ENCODE peak calls at places on chromosomes 7 and 10, in nine cellular contexts. F is osteoblast, I is transverse colon, C is body of pancreas, D is endodermal cell, W is A549, G is RWPE1, Y is dorsolateral prefrontal cortex, N is lower lobe of right lung. X is an unnamed sample.

GRCh38 chr7:27532256-27532783 is 130.4 kb downstream of the HIBADH start:
- DNase-seq in G (no peak), F (no peak), N (no peak), Y (no peak), W (no peak), D (no peak), C (no peak), I (no peak), X (no peak)

GRCh38 chr7:46178685-46179084 is 257.6 kb upstream of the IGFBP3 start:
- DNase-seq in F (no peak), N (no peak), D (no peak), W (no peak), I (no peak), Y (no peak), C (no peak), G (no peak), X (no peak)

GRCh38 chr7:64686493-64687184 is 20.7 kb downstream of the ZNF107 start:
- DNase-seq in F (no peak), C (no peak), W (no peak), I (peak), Y (no peak), D (no peak), N (no peak), G (peak), X (no peak)

GRCh38 chr7:133230591-133231194 is 22.2 kb upstream of the EXOC4 start:
- DNase-seq in F (no peak), N (no peak), W (peak), G (no peak), Y (peak), I (peak), C (peak), D (peak), X (peak)

GRCh38 chr10:70268376-70268775 is 15.4 kb downstream of the NPFFR1 start:
- DNase-seq in C (no peak), I (no peak), F (no peak), D (no peak), W (no peak), N (no peak), Y (no peak), G (no peak), X (no peak)

GRCh38 chr7:93178213-93178612 is 30.0 kb upstream of the SAMD9L start:
- DNase-seq in N (no peak), F (peak), Y (no peak), D (no peak), I (no peak), W (peak), G (peak), C (no peak), X (no peak)

GRCh38 chr7:133602291-133602690 is 349.4 kb downstream of the EXOC4 start:
- DNase-seq in N (no peak), Y (peak), G (no peak), D (no peak), I (no peak), W (no peak), F (no peak), C (peak), X (no peak)

GRCh38 chr10:125064681-125065492 is 95.5 kb downstream of the CTBP2 start:
- DNase-seq in I (no peak), F (peak), C (peak), N (no peak), G (peak), D (no peak), Y (no peak), W (no peak), X (no peak)

GRCh38 chr10:4477664-4478063 is 348.3 kb upstream of the AKR1E2 start:
- DNase-seq in N (no peak), D (no peak), G (no peak), C (no peak), Y (no peak), I (no peak), W (no peak), F (no peak), X (no peak)
- H3K27ac ChIP-seq in N (no peak), D (no peak), G (no peak), C (no peak), Y (no peak), I (no peak), W (no peak), F (no peak), X (no peak)

GRCh38 chr10:10745281-10745680 is 272.4 kb upstream of the CELF2 start:
- DNase-seq in W (no peak), N (no peak), I (no peak), C (no peak), F (no peak), Y (no peak), G (no peak), D (peak), X (no peak)
- H3K27ac ChIP-seq in W (no peak), N (no peak), I (no peak), C (no peak), F (no peak), Y (no peak), G (no peak), D (no peak), X (no peak)

GRCh38 chr10:85851300-85851699 is 515.3 kb downstream of the GRID1 start:
- DNase-seq in C (no peak), G (peak), F (no peak), N (no peak), D (no peak), W (peak), I (no peak), Y (no peak), X (no peak)
- H3K27ac ChIP-seq in C (no peak), G (no peak), F (no peak), N (no peak), D (no peak), W (no peak), I (no peak), Y (no peak), X (no peak)

DNA sequence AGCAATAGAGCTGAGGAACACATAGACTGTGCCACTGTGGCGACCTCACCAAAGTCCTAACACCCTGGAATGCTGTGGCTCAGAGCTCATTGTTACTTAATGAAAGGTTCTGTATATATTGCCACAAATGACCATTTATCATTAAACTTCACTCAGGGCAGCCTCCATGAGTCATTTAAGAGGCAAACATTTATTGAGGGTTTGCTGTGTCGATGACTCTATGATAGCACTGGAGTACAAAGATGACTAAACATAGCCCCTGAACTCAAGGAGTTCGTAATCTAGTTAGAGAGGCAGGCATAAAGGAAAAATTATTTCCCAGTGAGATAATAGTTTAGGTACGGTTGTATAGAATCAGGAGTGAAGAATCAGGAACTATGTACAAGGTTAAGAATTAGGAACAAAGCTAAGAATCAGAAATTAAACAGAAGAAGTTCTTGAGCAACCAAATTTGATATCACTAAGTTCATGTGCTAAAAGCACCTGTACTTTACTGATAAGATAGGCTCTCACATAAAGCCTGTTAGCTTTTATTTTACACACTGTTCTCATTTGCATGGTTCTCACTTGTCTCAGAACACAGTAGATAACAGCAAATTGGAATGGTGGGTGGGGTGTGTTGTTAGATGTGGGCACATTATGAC is 7.9 kb downstream of the ENTPD7 start:
- DNase-seq in F (peak), D (no peak), Y (no peak), I (no peak), C (peak), N (no peak), G (peak), W (peak), X (no peak)
- H3K27ac ChIP-seq in F (peak), D (no peak), Y (no peak), I (no peak), C (peak), N (no peak), G (no peak), W (no peak), X (no peak)

DNA sequence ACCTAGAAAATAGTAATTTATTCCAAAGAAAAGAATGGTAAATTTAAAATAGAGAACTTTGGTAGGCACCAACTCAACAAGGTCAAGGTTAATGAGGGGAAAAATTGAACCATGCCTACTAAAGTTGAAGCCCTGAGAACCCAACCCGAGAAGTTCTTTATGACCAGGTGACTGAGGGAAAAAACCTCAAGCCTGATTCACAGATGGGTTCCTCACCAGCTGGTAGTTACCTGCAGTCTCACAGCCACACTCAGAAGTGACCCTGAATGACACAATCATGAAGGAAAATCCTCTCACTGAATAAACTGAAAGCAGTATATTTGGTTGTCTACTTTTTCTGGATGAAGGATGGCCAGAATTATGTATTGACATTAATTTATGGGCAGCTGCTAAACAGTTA is 7.0 kb downstream of the C10orf67 start:
- DNase-seq in W (no peak), G (no peak), Y (no peak), D (no peak), C (no peak), F (no peak), I (no peak), N (no peak), X (no peak)
- H3K27ac ChIP-seq in W (no peak), G (no peak), Y (no peak), D (no peak), C (no peak), F (no peak), I (no peak), N (no peak), X (no peak)

GRCh38 chr10:126166797-126167196 is 221.5 kb downstream of the ADAM12 start:
- DNase-seq in C (no peak), G (no peak), N (no peak), W (no peak), Y (no peak), I (no peak), D (no peak), F (no peak), X (no peak)
- H3K27ac ChIP-seq in C (no peak), G (no peak), N (no peak), W (no peak), Y (no peak), I (no peak), D (no peak), F (no peak), X (no peak)

GRCh38 chr10:35027567-35027966 is 62.6 kb downstream of the CUL2 start:
- DNase-seq in F (no peak), G (no peak), I (no peak), C (no peak), W (no peak), N (no peak), D (no peak), Y (no peak), X (no peak)

DNA sequence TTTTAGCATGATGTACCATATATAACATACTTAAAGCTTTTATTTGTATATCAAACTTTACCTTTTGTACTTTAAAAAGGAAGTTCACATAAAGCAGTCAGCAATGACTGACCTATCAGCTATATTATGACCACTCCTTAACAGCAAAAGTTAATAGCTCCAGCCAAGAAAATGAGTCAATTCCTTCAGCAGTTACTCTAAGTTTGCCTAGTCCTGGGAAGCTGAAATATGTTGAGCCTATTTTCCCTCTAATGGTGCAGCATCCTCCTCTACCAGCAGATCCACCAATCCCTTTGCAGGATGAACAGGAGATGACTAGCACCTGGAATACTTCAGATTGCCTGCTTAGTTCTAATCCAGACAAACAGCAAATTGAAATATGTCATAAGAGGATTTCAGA is 64.2 kb downstream of the CUL2 start:
- DNase-seq in Y (no peak), I (no peak), D (no peak), N (no peak), W (no peak), C (no peak), F (peak), G (peak), X (no peak)
- H3K27ac ChIP-seq in Y (no peak), I (no peak), D (no peak), N (no peak), W (no peak), C (no peak), F (peak), G (no peak), X (no peak)